ENCODE peak calls at places on chromosome 9, in five cellular contexts. R is tibial artery, M is adrenal gland, N is A673, E is IMR-90. H is an unnamed sample.

GRCh38 chr9:22216730-22217160 is 207.6 kb upstream of the CDKN2B start:
- DNase-seq in R (no peak), M (no peak), N (no peak), E (peak; percentile 82), H (no peak)

GRCh38 chr9:32625320-32625719 is 10.1 kb downstream of the TAF1L start:
- DNase-seq in R (no peak), M (no peak), N (no peak), E (no peak), H (no peak)

GRCh38 chr9:129473523-129474244 is 147.2 kb downstream of the C9orf50 start:
- DNase-seq in R (peak; percentile 92), M (peak; percentile 82), N (no peak), E (peak; percentile 58), H (no peak)

GRCh38 chr9:19171271-19171670 is 44.0 kb upstream of the PLIN2 start:
- DNase-seq in R (no peak), M (no peak), N (no peak), E (no peak), H (no peak)

GRCh38 chr9:81623778-81624177 is 65.6 kb downstream of the TLE1 start:
- DNase-seq in R (no peak), M (no peak), N (no peak), E (no peak), H (no peak)

GRCh38 chr9:72932669-72933068 is 20.2 kb downstream of the ALDH1A1 start:
- DNase-seq in R (no peak), M (no peak), N (no peak), E (no peak), H (no peak)

GRCh38 chr9:95857122-95857521 is 18.4 kb upstream of the ERCC6L2 start:
- DNase-seq in R (no peak), M (no peak), N (peak; percentile 87), E (peak; percentile 87), H (no peak)

GRCh38 chr9:18791074-18791473 is 241.9 kb downstream of the SAXO1 start:
- DNase-seq in R (no peak), M (no peak), N (peak; percentile 6), E (peak; percentile 12), H (no peak)

GRCh38 chr9:129312731-129313130 is 134.7 kb upstream of the IER5L start:
- DNase-seq in R (peak; percentile 55), M (no peak), N (no peak), E (no peak), H (no peak)

GRCh38 chr9:120292606-120293005 is 287.4 kb downstream of the CDK5RAP2 start:
- DNase-seq in R (no peak), M (no peak), N (no peak), E (no peak), H (no peak)

GRCh38 chr9:117046666-117047327 is 359.7 kb downstream of the TRIM32 start:
- DNase-seq in R (no peak), M (no peak), N (no peak), E (no peak), H (no peak)

GRCh38 chr9:120583958-120584369 is 4.0 kb upstream of the CDK5RAP2 start:
- DNase-seq in R (no peak), M (peak; percentile 81), N (peak; percentile 68), E (peak; percentile 93), H (peak; percentile 73)

GRCh38 chr9:99356512-99356971 is 134.5 kb downstream of the SEC61B start:
- DNase-seq in R (peak; percentile 86), M (peak; percentile 32), N (no peak), E (no peak), H (no peak)

GRCh38 chr9:30774326-30774725 is 1610.1 kb upstream of the ACO1 start:
- DNase-seq in R (peak; percentile 50), M (no peak), N (peak; percentile 4), E (no peak), H (no peak)

GRCh38 chr9:117460743-117461142 is 45.9 kb upstream of the ASTN2 start:
- DNase-seq in R (no peak), M (no peak), N (no peak), E (no peak), H (no peak)

GRCh38 chr9:109497193-109498165 is 628 bp downstream of the PTPN3 start:
- DNase-seq in R (no peak), M (no peak), N (peak; percentile 21), E (no peak), H (no peak)

GRCh38 chr9:111897831-111898144 is 1.2 kb downstream of the UGCG start:
- DNase-seq in R (no peak), M (no peak), N (peak; percentile 39), E (no peak), H (no peak)

GRCh38 chr9:30522486-30522885 is 1862.0 kb upstream of the ACO1 start:
- DNase-seq in R (no peak), M (no peak), N (no peak), E (no peak), H (no peak)

GRCh38 chr9:117224676-117225075 is 190.2 kb downstream of the ASTN2 start:
- DNase-seq in R (no peak), M (no peak), N (no peak), E (no peak), H (no peak)

GRCh38 chr9:121299467-121300282 is 31.7 kb downstream of the GSN start:
- DNase-seq in R (peak; percentile 90), M (peak; percentile 45), N (no peak), E (no peak), H (peak; percentile 60)

GRCh38 chr9:26058111-26058895 is 380.1 kb upstream of the TUSC1 start:
- DNase-seq in R (no peak), M (no peak), N (no peak), E (no peak), H (no peak)

GRCh38 chr9:98856982-98857381 is 49.5 kb downstream of the GALNT12 start:
- DNase-seq in R (no peak), M (no peak), N (no peak), E (no peak), H (no peak)

GRCh38 chr9:78539188-78539587 is 242.3 kb downstream of the PSAT1 start:
- DNase-seq in R (no peak), M (no peak), N (no peak), E (no peak), H (no peak)

GRCh38 chr9:124239249-124240073 is 18.3 kb upstream of the NEK6 start:
- DNase-seq in R (peak; percentile 62), M (no peak), N (no peak), E (no peak), H (no peak)

GRCh38 chr9:37287317-37287716 is 135.2 kb upstream of the GRHPR start:
- DNase-seq in R (no peak), M (no peak), N (no peak), E (no peak), H (no peak)

GRCh38 chr9:38650564-38650963 is 30.2 kb upstream of the ANKRD18A start:
- DNase-seq in R (no peak), M (no peak), N (no peak), E (no peak), H (no peak)

GRCh38 chr9:1100192-1100591 is 50.0 kb downstream of the DMRT2 start:
- DNase-seq in R (no peak), M (no peak), N (no peak), E (no peak), H (no peak)

GRCh38 chr9:94014845-94015244 is 59.7 kb upstream of the BARX1 start:
- DNase-seq in R (no peak), M (no peak), N (peak; percentile 59), E (no peak), H (no peak)

GRCh38 chr9:129235931-129236331 is 57.9 kb upstream of the IER5L start:
- DNase-seq in R (no peak), M (no peak), N (no peak), E (no peak), H (no peak)

GRCh38 chr9:81564632-81565031 is 124.7 kb downstream of the TLE1 start:
- DNase-seq in R (no peak), M (no peak), N (no peak), E (no peak), H (peak; percentile 49)

GRCh38 chr9:121646992-121647391 is 4.4 kb upstream of the DAB2IP start:
- DNase-seq in R (no peak), M (no peak), N (no peak), E (no peak), H (no peak)

DNA sequence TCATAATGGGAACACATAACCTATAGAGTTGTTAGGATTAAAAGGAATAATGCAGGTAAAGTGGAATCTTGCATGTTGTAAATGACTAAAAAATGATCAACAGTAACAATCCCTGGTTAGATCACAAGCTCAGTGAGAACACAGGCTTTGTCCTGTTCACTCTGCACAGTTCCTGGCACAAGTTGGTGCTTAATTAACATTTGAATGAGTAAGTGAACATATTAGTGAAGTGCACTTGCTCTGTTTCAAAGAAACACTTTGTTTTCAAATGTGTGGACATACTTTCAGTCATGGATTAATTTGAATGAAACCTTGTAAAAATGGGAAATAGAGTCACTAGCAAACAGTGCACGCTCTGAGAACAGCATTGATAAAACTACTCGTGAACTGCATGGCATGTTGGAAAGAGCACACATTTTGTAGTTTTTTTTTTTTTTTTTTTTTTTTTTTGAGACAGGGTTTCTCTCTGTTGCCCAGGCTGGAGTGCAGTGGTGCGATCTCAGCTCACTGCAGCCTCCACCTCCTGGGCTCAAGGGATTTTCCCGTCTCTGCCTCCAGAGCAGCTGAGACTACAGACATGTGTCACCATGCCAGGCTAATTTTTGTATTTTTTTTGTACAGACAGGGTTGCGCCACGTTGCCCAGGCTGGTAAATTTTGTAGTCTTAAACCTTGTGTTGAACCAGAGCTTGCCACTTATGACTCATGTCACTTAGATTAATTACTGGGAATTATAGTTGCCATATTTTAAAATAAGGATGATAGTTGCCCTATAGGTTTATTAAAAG is 159.9 kb downstream of the LURAP1L start:
- DNase-seq in R (peak; percentile 72), M (no peak), N (peak; percentile 50), E (no peak), H (no peak)
- H3K27ac ChIP-seq in R (peak overlapping the region; percentile 35), M (no peak overlapping the region), N (no peak overlapping the region), E (no peak overlapping the region), H (no peak overlapping the region)

DNA sequence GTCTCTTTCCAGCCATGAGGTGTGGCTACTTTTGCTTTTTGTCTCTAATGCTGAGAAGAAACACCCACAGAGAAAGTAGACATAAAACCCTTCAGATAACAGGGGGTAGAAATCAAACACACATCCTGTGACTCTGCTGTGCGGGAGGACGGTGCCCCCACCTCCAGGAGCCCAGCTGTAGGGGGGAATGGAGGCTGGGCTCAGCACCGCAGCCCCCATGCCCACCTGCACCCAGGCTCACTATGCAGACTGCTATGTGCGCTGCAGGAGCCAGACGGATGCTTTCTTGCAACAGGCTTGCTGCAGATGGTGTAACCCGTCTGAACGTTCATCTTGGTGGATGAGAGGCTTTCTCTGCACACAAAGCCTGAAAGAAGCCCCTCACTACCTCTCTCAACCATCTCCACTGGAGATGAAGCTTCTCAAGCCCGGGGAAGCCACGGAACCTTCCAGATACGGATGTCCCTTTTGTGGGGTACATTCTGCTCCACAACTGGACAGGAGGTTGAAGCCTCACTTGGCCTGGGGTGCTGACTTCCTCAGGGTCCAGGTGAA is 207.2 kb downstream of the GADD45G start:
- DNase-seq in R (peak; percentile 47), M (no peak), N (no peak), E (no peak), H (no peak)
- H3K27me3 ChIP-seq in R (no peaks in the 10 kb centered on the region), M (no peaks in the 10 kb centered on the region), N (no peaks in the 10 kb centered on the region), E (no peaks in the 10 kb centered on the region), H (no peaks in the 10 kb centered on the region)

GRCh38 chr9:136363606-136364368 is at the start of gene DNLZ:
- DNase-seq in R (peak; percentile 89), M (peak; percentile 82), N (peak; percentile 91), E (peak; percentile 76), H (peak; percentile 69)
- TF ChIP-seq CTCF in R (peak; percentile 98), M (peak; percentile 99), N (peak; percentile 81), E (peak; percentile 98), H (peak; percentile 93)

DNA sequence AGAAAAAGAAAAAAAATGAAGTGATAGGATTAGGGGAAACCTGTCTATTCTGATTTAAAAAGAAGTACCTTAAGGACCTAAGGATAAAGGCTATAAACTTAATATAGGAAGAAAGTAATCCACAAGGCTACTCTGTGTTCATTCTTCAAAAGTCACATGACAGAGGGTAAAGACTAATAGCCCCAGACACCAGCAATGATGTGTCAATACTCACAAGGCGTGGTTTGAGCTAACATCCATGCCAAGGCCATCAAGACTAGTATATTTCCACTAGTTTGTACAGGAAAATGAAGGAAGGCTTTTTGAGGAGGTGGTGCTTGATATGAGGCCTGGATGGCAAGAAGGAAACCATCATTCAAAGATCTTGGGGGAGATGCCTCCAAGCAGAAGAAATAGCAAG is 49.7 kb upstream of the TEX48 start:
- DNase-seq in R (no peak), M (no peak), N (no peak), E (no peak), H (no peak)
- H3K27ac ChIP-seq in R (no peak overlapping the region), M (no peak overlapping the region), N (no peak overlapping the region), E (no peak overlapping the region), H (no peak overlapping the region)

H was measured in dorsolateral prefrontal cortex.